ENCODE peak calls at places on chromosomes 2 and 18, in four cellular contexts. One of them, this sample, is unnamed.

GRCh38 chr2:32611366-32611765 is 16.5 kb upstream of the TTC27 start:
- DNase-seq in AG09309: no peak
- DNase-seq in right cardiac atrium: no peak
- DNase-seq in PC-9: no peak
- DNase-seq in this sample: no peak

GRCh38 chr2:46521215-46521683 is 41.9 kb downstream of the TMEM247 start:
- DNase-seq in AG09309: peak
- DNase-seq in right cardiac atrium: peak
- DNase-seq in PC-9: no peak
- DNase-seq in this sample: no peak

GRCh38 chr2:241612156-241613017 is 24.6 kb downstream of the THAP4 start:
- DNase-seq in AG09309: no peak
- DNase-seq in right cardiac atrium: no peak
- DNase-seq in PC-9: no peak
- DNase-seq in this sample: no peak

GRCh38 chr2:160697817-160698216 is 204.2 kb upstream of the RBMS1 start:
- DNase-seq in AG09309: no peak
- DNase-seq in right cardiac atrium: no peak
- DNase-seq in PC-9: no peak
- DNase-seq in this sample: no peak

GRCh38 chr2:215435261-215435808 is 533 bp downstream of the FN1 start:
- DNase-seq in AG09309: no peak
- DNase-seq in right cardiac atrium: peak
- DNase-seq in PC-9: no peak
- DNase-seq in this sample: no peak

GRCh38 chr18:44693030-44693784 is 12.5 kb downstream of the SETBP1 start:
- DNase-seq in AG09309: no peak
- DNase-seq in right cardiac atrium: no peak
- DNase-seq in PC-9: no peak
- DNase-seq in this sample: no peak

GRCh38 chr2:169647496-169647895 is 46.7 kb downstream of the CFAP210 start:
- DNase-seq in AG09309: no peak
- DNase-seq in right cardiac atrium: no peak
- DNase-seq in PC-9: no peak
- DNase-seq in this sample: no peak

GRCh38 chr2:74267068-74267467 is 68.7 kb downstream of the MTHFD2 start:
- DNase-seq in AG09309: no peak
- DNase-seq in right cardiac atrium: no peak
- DNase-seq in PC-9: peak
- DNase-seq in this sample: no peak

GRCh38 chr2:188449570-188449969 is 157.9 kb downstream of the GULP1 start:
- DNase-seq in AG09309: no peak
- DNase-seq in right cardiac atrium: no peak
- DNase-seq in PC-9: no peak
- DNase-seq in this sample: no peak
- H3K4me3 ChIP-seq in AG09309: no peak
- H3K4me3 ChIP-seq in right cardiac atrium: no peak
- H3K4me3 ChIP-seq in PC-9: no peak
- H3K4me3 ChIP-seq in this sample: no peak

GRCh38 chr2:128313076-128313836 is 5.4 kb downstream of the HS6ST1 start:
- DNase-seq in AG09309: no peak
- DNase-seq in right cardiac atrium: no peak
- DNase-seq in PC-9: no peak
- DNase-seq in this sample: no peak

GRCh38 chr2:128315829-128316776 is 2.6 kb downstream of the HS6ST1 start:
- DNase-seq in AG09309: no peak
- DNase-seq in right cardiac atrium: peak
- DNase-seq in PC-9: no peak
- DNase-seq in this sample: no peak

GRCh38 chr2:128314026-128314347 is 4.7 kb downstream of the HS6ST1 start:
- DNase-seq in AG09309: no peak
- DNase-seq in right cardiac atrium: no peak
- DNase-seq in PC-9: no peak
- DNase-seq in this sample: no peak

GRCh38 chr2:128315122-128315828 is 3.4 kb downstream of the HS6ST1 start:
- DNase-seq in AG09309: no peak
- DNase-seq in right cardiac atrium: peak
- DNase-seq in PC-9: no peak
- DNase-seq in this sample: no peak

GRCh38 chr2:128314348-128315121 is 4.1 kb downstream of the HS6ST1 start:
- DNase-seq in AG09309: no peak
- DNase-seq in right cardiac atrium: no peak
- DNase-seq in PC-9: no peak
- DNase-seq in this sample: no peak
- H3K4me3 ChIP-seq in AG09309: no peak
- H3K4me3 ChIP-seq in right cardiac atrium: no peak
- H3K4me3 ChIP-seq in PC-9: no peak
- H3K4me3 ChIP-seq in this sample: peak

GRCh38 chr2:98145070-98145469 is 58.1 kb downstream of the VWA3B start:
- DNase-seq in AG09309: no peak
- DNase-seq in right cardiac atrium: no peak
- DNase-seq in PC-9: no peak
- DNase-seq in this sample: no peak

GRCh38 chr2:98153402-98153938 is 66.5 kb downstream of the VWA3B start:
- DNase-seq in AG09309: no peak
- DNase-seq in right cardiac atrium: no peak
- DNase-seq in PC-9: no peak
- DNase-seq in this sample: no peak

DNA sequence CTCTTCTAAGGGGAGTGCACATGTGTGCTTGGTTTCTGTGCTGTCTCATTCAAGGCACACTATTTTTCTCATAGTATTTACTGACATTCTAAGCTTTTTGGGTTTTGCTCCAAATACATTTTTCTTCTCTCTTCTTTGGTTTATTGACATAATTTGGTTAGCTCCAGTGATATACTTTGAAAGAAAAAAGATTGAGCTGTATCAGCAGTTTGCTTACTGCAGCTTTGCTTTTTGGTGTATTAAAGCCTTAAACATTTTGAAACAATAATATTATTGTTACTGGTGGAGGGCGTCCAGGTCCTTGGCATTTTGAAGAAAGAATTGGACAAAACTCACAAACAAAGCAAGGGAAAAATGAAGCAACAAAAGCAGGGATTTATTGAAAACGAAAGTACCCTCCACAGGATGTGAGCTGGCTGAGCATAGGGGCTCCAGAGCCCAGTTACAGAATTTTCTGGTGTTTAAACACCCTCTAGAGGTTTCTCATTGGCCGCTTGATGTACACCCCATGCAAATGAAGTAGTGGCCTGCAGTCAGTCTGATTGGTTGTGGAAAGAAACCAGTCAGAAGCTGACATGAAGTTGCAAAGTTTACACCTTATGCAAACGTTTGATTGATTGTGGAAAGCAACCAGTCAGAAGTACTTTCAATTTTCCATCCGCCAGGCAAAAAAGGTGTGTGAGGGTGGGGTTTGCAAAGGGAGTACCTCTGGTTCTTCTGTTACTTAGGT is 62.2 kb downstream of the VWA3B start:
- DNase-seq in AG09309: peak
- DNase-seq in right cardiac atrium: no peak
- DNase-seq in PC-9: peak
- DNase-seq in this sample: no peak
- H3K4me3 ChIP-seq in AG09309: peak
- H3K4me3 ChIP-seq in right cardiac atrium: peak
- H3K4me3 ChIP-seq in PC-9: peak
- H3K4me3 ChIP-seq in this sample: peak

GRCh38 chr2:201809633-201810032 is 3.3 kb downstream of the CDK15 start:
- DNase-seq in AG09309: no peak
- DNase-seq in right cardiac atrium: no peak
- DNase-seq in PC-9: no peak
- DNase-seq in this sample: no peak

GRCh38 chr2:201807452-201807980 is 1.2 kb downstream of the CDK15 start:
- DNase-seq in AG09309: peak
- DNase-seq in right cardiac atrium: peak
- DNase-seq in PC-9: no peak
- DNase-seq in this sample: no peak

GRCh38 chr2:201810592-201810991 is 4.3 kb downstream of the CDK15 start:
- DNase-seq in AG09309: no peak
- DNase-seq in right cardiac atrium: no peak
- DNase-seq in PC-9: no peak
- DNase-seq in this sample: no peak

GRCh38 chr2:201808070-201808469 is 1.7 kb downstream of the CDK15 start:
- DNase-seq in AG09309: no peak
- DNase-seq in right cardiac atrium: no peak
- DNase-seq in PC-9: no peak
- DNase-seq in this sample: no peak

GRCh38 chr2:201806442-201806841 is at the start of gene CDK15:
- DNase-seq in AG09309: no peak
- DNase-seq in right cardiac atrium: peak
- DNase-seq in PC-9: no peak
- DNase-seq in this sample: no peak
- H3K4me3 ChIP-seq in AG09309: peak
- H3K4me3 ChIP-seq in right cardiac atrium: peak
- H3K4me3 ChIP-seq in PC-9: no peak
- H3K4me3 ChIP-seq in this sample: peak

GRCh38 chr2:149399934-149400615 is 69.7 kb downstream of the LYPD6 start:
- DNase-seq in AG09309: no peak
- DNase-seq in right cardiac atrium: no peak
- DNase-seq in PC-9: no peak
- DNase-seq in this sample: no peak

GRCh38 chr2:149401007-149401406 is 70.6 kb downstream of the LYPD6 start:
- DNase-seq in AG09309: no peak
- DNase-seq in right cardiac atrium: no peak
- DNase-seq in PC-9: no peak
- DNase-seq in this sample: no peak
- H3K4me3 ChIP-seq in AG09309: no peak
- H3K4me3 ChIP-seq in right cardiac atrium: no peak
- H3K4me3 ChIP-seq in PC-9: no peak
- H3K4me3 ChIP-seq in this sample: no peak

DNA sequence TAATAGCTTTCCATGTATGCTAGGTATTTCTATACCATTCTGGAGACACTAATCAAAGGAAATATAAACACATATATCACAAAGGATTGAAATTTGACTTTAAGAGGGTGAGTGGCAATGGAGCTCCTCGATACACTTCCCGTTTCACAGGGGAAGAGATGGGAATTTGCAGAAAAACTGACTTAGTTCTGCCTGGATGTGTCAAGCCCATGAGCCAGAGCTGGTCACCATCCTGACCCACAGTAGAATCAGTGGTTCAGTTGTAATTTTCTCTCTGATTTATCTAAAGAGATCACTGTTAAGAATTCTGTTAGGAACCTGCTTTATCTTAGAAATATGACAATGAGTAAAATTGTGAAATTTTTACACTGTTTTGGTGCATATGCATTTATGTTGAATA is 34.2 kb downstream of the PLCL1 start:
- DNase-seq in AG09309: no peak
- DNase-seq in right cardiac atrium: no peak
- DNase-seq in PC-9: no peak
- DNase-seq in this sample: no peak
- H3K4me3 ChIP-seq in AG09309: no peak
- H3K4me3 ChIP-seq in right cardiac atrium: peak
- H3K4me3 ChIP-seq in PC-9: no peak
- H3K4me3 ChIP-seq in this sample: no peak

DNA sequence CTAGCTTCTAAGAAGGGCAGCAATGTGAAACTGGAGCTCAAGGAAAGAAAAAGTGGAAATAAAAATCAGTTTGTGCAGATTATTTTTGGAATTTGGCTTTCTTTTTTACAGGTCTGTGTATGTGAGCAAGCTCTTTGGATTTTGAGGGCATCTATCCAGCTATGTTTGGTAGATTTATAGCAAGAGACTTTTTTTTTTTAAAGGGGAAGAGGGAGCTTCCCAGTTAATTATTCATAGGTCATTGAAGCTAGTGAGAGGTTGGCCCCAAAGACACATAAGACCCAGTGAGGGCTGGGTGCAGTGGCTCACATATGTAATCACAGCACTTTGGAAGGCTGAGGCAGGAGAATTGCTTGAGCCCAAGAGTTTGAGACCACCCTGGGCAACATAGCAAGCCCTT is 24.0 kb upstream of the COLEC12 start:
- DNase-seq in AG09309: peak
- DNase-seq in right cardiac atrium: no peak
- DNase-seq in PC-9: no peak
- DNase-seq in this sample: no peak
- H3K4me3 ChIP-seq in AG09309: no peak
- H3K4me3 ChIP-seq in right cardiac atrium: no peak
- H3K4me3 ChIP-seq in PC-9: no peak
- H3K4me3 ChIP-seq in this sample: no peak

GRCh38 chr2:178997477-178997876 is 52.5 kb downstream of the CCDC141 start:
- DNase-seq in AG09309: no peak
- DNase-seq in right cardiac atrium: no peak
- DNase-seq in PC-9: no peak
- DNase-seq in this sample: no peak

GRCh38 chr2:178998539-178998938 is 51.4 kb downstream of the CCDC141 start:
- DNase-seq in AG09309: no peak
- DNase-seq in right cardiac atrium: no peak
- DNase-seq in PC-9: no peak
- DNase-seq in this sample: no peak

GRCh38 chr2:178999476-178999875 is 50.5 kb downstream of the CCDC141 start:
- DNase-seq in AG09309: no peak
- DNase-seq in right cardiac atrium: no peak
- DNase-seq in PC-9: no peak
- DNase-seq in this sample: no peak

GRCh38 chr2:178994264-178994663 is 55.7 kb downstream of the CCDC141 start:
- DNase-seq in AG09309: no peak
- DNase-seq in right cardiac atrium: no peak
- DNase-seq in PC-9: no peak
- DNase-seq in this sample: no peak

GRCh38 chr2:178997067-178997466 is 52.9 kb downstream of the CCDC141 start:
- DNase-seq in AG09309: no peak
- DNase-seq in right cardiac atrium: no peak
- DNase-seq in PC-9: no peak
- DNase-seq in this sample: no peak
- H3K4me3 ChIP-seq in AG09309: no peak
- H3K4me3 ChIP-seq in right cardiac atrium: no peak
- H3K4me3 ChIP-seq in PC-9: no peak
- H3K4me3 ChIP-seq in this sample: no peak

GRCh38 chr2:195664528-195664927 is 7.5 kb downstream of the SLC39A10 start:
- DNase-seq in AG09309: no peak
- DNase-seq in right cardiac atrium: no peak
- DNase-seq in PC-9: no peak
- DNase-seq in this sample: no peak

GRCh38 chr2:195660265-195660890 is 3.4 kb downstream of the SLC39A10 start:
- DNase-seq in AG09309: peak
- DNase-seq in right cardiac atrium: peak
- DNase-seq in PC-9: peak
- DNase-seq in this sample: peak

GRCh38 chr2:195666113-195666712 is 9.2 kb downstream of the SLC39A10 start:
- DNase-seq in AG09309: no peak
- DNase-seq in right cardiac atrium: no peak
- DNase-seq in PC-9: no peak
- DNase-seq in this sample: no peak

GRCh38 chr2:195662138-195662537 is 5.1 kb downstream of the SLC39A10 start:
- DNase-seq in AG09309: no peak
- DNase-seq in right cardiac atrium: no peak
- DNase-seq in PC-9: no peak
- DNase-seq in this sample: no peak

GRCh38 chr2:195663007-195663406 is 6.0 kb downstream of the SLC39A10 start:
- DNase-seq in AG09309: no peak
- DNase-seq in right cardiac atrium: no peak
- DNase-seq in PC-9: no peak
- DNase-seq in this sample: no peak
- H3K4me3 ChIP-seq in AG09309: no peak
- H3K4me3 ChIP-seq in right cardiac atrium: no peak
- H3K4me3 ChIP-seq in PC-9: no peak
- H3K4me3 ChIP-seq in this sample: no peak